ENCODE peak calls at places on chromosomes 12 and 14, in four cellular contexts. One of them, this sample, is unnamed.

GRCh38 chr14:30580616-30581282 is 21.8 kb downstream of the G2E3 start:
- DNase-seq in HepG2: no peak
- DNase-seq in GM12878: no peak
- DNase-seq in K562: no peak
- DNase-seq in this sample: no peak

GRCh38 chr12:21677622-21678277 is 20.1 kb upstream of the LDHB start:
- DNase-seq in HepG2: no peak
- DNase-seq in GM12878: no peak
- DNase-seq in K562: no peak
- DNase-seq in this sample: no peak

GRCh38 chr14:24080142-24080530 is 8.8 kb downstream of the CPNE6 start:
- DNase-seq in HepG2: no peak
- DNase-seq in GM12878: no peak
- DNase-seq in K562: no peak
- DNase-seq in this sample: no peak

GRCh38 chr12:21478756-21479455 is 22.5 kb downstream of the RECQL start:
- DNase-seq in HepG2: no peak
- DNase-seq in GM12878: no peak
- DNase-seq in K562: no peak
- DNase-seq in this sample: no peak

GRCh38 chr12:130474599-130474998 is 136.9 kb downstream of the PIWIL1 start:
- DNase-seq in HepG2: no peak
- DNase-seq in GM12878: no peak
- DNase-seq in K562: no peak
- DNase-seq in this sample: no peak

GRCh38 chr12:52268212-52268611 is 6.2 kb upstream of the KRT86 start:
- DNase-seq in HepG2: no peak
- DNase-seq in GM12878: no peak
- DNase-seq in K562: no peak
- DNase-seq in this sample: no peak

GRCh38 chr14:106277503-106277902 is 751.1 kb downstream of the TMEM121 start:
- DNase-seq in HepG2: peak
- DNase-seq in GM12878: no peak
- DNase-seq in K562: peak
- DNase-seq in this sample: no peak

GRCh38 chr12:24562761-24563392 is 386.0 kb downstream of the BCAT1 start:
- DNase-seq in HepG2: no peak
- DNase-seq in GM12878: no peak
- DNase-seq in K562: no peak
- DNase-seq in this sample: peak

GRCh38 chr14:90281766-90282165 is 25.4 kb downstream of the PSMC1 start:
- DNase-seq in HepG2: no peak
- DNase-seq in GM12878: no peak
- DNase-seq in K562: no peak
- DNase-seq in this sample: no peak

GRCh38 chr14:89721330-89721729 is 233.2 kb downstream of the EFCAB11 start:
- DNase-seq in HepG2: no peak
- DNase-seq in GM12878: no peak
- DNase-seq in K562: no peak
- DNase-seq in this sample: no peak

GRCh38 chr12:22353615-22354325 is 19.3 kb upstream of the ST8SIA1 start:
- DNase-seq in HepG2: no peak
- DNase-seq in GM12878: no peak
- DNase-seq in K562: no peak
- DNase-seq in this sample: no peak

GRCh38 chr14:31363331-31364073 is 56.8 kb downstream of the HEATR5A start:
- DNase-seq in HepG2: no peak
- DNase-seq in GM12878: no peak
- DNase-seq in K562: no peak
- DNase-seq in this sample: no peak

GRCh38 chr12:49671051-49671765 is 36.0 kb downstream of the FMNL3 start:
- DNase-seq in HepG2: no peak
- DNase-seq in GM12878: no peak
- DNase-seq in K562: no peak
- DNase-seq in this sample: no peak

GRCh38 chr12:24049101-24049500 is 99.6 kb upstream of the SOX5 start:
- DNase-seq in HepG2: no peak
- DNase-seq in GM12878: no peak
- DNase-seq in K562: no peak
- DNase-seq in this sample: no peak

GRCh38 chr14:103994535-103995184 is 52.3 kb upstream of the RD3L start:
- DNase-seq in HepG2: no peak
- DNase-seq in GM12878: no peak
- DNase-seq in K562: no peak
- DNase-seq in this sample: no peak

GRCh38 chr12:33322519-33322918 is 117.1 kb downstream of the SYT10 start:
- DNase-seq in HepG2: no peak
- DNase-seq in GM12878: no peak
- DNase-seq in K562: peak
- DNase-seq in this sample: no peak

GRCh38 chr12:57782608-57783465 is at the start of gene TSFM:
- DNase-seq in HepG2: peak
- DNase-seq in GM12878: peak
- DNase-seq in K562: peak
- DNase-seq in this sample: peak

GRCh38 chr14:24839617-24840203 is 205.7 kb upstream of the GZMB start:
- DNase-seq in HepG2: peak
- DNase-seq in GM12878: no peak
- DNase-seq in K562: no peak
- DNase-seq in this sample: no peak

GRCh38 chr14:32342151-32342853 is 13.2 kb downstream of the AKAP6 start:
- DNase-seq in HepG2: no peak
- DNase-seq in GM12878: no peak
- DNase-seq in K562: no peak
- DNase-seq in this sample: no peak

GRCh38 chr12:59383426-59383822 is 212.4 kb upstream of the SLC16A7 start:
- DNase-seq in HepG2: no peak
- DNase-seq in GM12878: no peak
- DNase-seq in K562: no peak
- DNase-seq in this sample: no peak

GRCh38 chr12:102468261-102468940 is 12.0 kb downstream of the IGF1 start:
- DNase-seq in HepG2: no peak
- DNase-seq in GM12878: no peak
- DNase-seq in K562: no peak
- DNase-seq in this sample: no peak

GRCh38 chr14:64689292-64689691 is 14.9 kb upstream of the PLEKHG3 start:
- DNase-seq in HepG2: peak
- DNase-seq in GM12878: no peak
- DNase-seq in K562: no peak
- DNase-seq in this sample: no peak

GRCh38 chr12:96876966-96877365 is 30.1 kb upstream of the NEDD1 start:
- DNase-seq in HepG2: no peak
- DNase-seq in GM12878: no peak
- DNase-seq in K562: no peak
- DNase-seq in this sample: no peak

GRCh38 chr12:57474862-57475261 is 4.8 kb downstream of the ARHGAP9 start:
- DNase-seq in HepG2: no peak
- DNase-seq in GM12878: no peak
- DNase-seq in K562: no peak
- DNase-seq in this sample: no peak

GRCh38 chr12:5259523-5259922 is 172.4 kb upstream of the NTF3 start:
- DNase-seq in HepG2: no peak
- DNase-seq in GM12878: no peak
- DNase-seq in K562: no peak
- DNase-seq in this sample: no peak

GRCh38 chr12:56953314-56953713 is 4.1 kb downstream of the RDH16 start:
- DNase-seq in HepG2: no peak
- DNase-seq in GM12878: no peak
- DNase-seq in K562: no peak
- DNase-seq in this sample: no peak

GRCh38 chr12:108237272-108237671 is 101.8 kb downstream of the CMKLR1 start:
- DNase-seq in HepG2: peak
- DNase-seq in GM12878: no peak
- DNase-seq in K562: peak
- DNase-seq in this sample: peak

GRCh38 chr14:74347096-74347794 is 1.0 kb upstream of the VRTN start:
- DNase-seq in HepG2: no peak
- DNase-seq in GM12878: no peak
- DNase-seq in K562: no peak
- DNase-seq in this sample: peak

GRCh38 chr14:31944256-31945073 is 132.6 kb upstream of the ARHGAP5 start:
- DNase-seq in HepG2: peak
- DNase-seq in GM12878: no peak
- DNase-seq in K562: no peak
- DNase-seq in this sample: no peak

DNA sequence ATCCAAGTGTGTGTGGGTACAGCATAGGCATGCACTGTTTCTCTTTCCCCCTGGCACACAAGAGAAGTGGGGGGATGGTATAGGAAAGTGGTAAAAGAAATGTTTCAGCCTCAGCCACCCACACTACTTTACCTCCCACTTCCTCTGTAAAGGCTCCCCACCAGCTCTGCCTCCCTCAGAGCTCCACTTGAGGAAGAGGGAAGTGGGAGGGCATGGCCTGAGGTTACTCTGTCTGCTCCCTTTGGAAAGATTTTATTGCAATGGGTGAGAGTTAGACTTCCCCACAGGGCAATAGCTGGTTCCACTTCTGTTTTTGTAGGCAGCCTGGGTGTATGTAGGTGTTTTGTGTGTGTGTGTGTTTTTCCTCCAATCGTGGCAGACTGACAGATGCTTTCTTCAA is 145.3 kb downstream of the SSPN start:
- DNase-seq in HepG2: no peak
- DNase-seq in GM12878: peak
- DNase-seq in K562: no peak
- DNase-seq in this sample: no peak
- TF ChIP-seq CBFB in HepG2: no peak
- TF ChIP-seq CBFB in GM12878: no peak
- TF ChIP-seq CBFB in K562: no peak
- TF ChIP-seq CBFB in this sample: no peak

GRCh38 chr14:58787601-58788000 is 149.8 kb downstream of the DACT1 start:
- DNase-seq in HepG2: no peak
- DNase-seq in GM12878: no peak
- DNase-seq in K562: no peak
- DNase-seq in this sample: no peak
- TF ChIP-seq CTCF in HepG2: no peak
- TF ChIP-seq CTCF in GM12878: no peak
- TF ChIP-seq CTCF in K562: no peak
- TF ChIP-seq CTCF in this sample: no peak

GRCh38 chr14:102775855-102776760 is 1.1 kb upstream of the TRAF3 start:
- DNase-seq in HepG2: peak
- DNase-seq in GM12878: no peak
- DNase-seq in K562: no peak
- DNase-seq in this sample: no peak

GRCh38 chr14:102770910-102771543 is 6.2 kb upstream of the TRAF3 start:
- DNase-seq in HepG2: no peak
- DNase-seq in GM12878: no peak
- DNase-seq in K562: no peak
- DNase-seq in this sample: no peak

GRCh38 chr14:102774391-102775153 is 2.7 kb upstream of the TRAF3 start:
- DNase-seq in HepG2: peak
- DNase-seq in GM12878: peak
- DNase-seq in K562: peak
- DNase-seq in this sample: peak

GRCh38 chr14:102770147-102770909 is 6.9 kb upstream of the TRAF3 start:
- DNase-seq in HepG2: no peak
- DNase-seq in GM12878: no peak
- DNase-seq in K562: peak
- DNase-seq in this sample: no peak

DNA sequence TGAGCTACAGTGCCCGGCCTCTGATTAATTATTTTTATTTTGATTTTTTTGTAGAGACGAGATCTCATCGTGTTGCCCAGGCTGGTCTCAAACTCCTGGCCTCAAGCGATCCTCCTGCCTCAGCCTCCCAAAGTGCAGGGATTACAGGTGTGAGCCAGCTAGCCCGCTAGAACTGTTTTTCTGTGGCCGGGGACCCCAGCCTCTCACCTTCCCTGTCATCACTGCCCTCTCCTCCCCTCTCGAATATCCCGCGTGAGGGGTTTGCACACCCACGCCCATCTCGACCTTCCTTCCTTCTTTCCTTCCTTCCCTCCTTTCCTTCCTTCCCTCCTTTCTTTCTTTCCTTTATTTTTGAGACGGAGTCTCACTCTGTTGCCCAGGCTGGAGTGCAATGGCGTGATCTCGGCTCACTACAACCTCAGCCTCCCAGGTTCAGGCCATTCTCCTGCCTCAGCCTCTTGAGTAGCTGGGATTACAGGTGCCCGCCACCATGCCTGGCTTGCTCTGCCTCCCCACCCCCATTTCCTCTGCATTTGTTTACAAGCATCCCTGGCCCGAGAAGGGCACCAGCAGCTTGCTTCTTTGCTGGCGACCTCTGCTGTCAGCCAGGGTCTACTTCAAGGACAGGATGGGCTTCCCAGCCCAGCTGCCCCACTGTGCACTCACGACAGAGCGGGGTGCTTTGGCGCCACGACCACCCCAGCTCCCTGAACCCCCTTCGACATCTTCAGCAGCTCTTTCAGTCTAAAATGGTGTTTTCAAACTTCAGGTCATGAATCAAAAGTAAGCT is 4.3 kb upstream of the TRAF3 start:
- DNase-seq in HepG2: peak
- DNase-seq in GM12878: no peak
- DNase-seq in K562: no peak
- DNase-seq in this sample: peak
- TF ChIP-seq CBFB in HepG2: no peak
- TF ChIP-seq CBFB in GM12878: no peak
- TF ChIP-seq CBFB in K562: no peak
- TF ChIP-seq CBFB in this sample: no peak

GRCh38 chr12:42568952-42569916 is 20.3 kb downstream of the PRICKLE1 start:
- DNase-seq in HepG2: peak
- DNase-seq in GM12878: peak
- DNase-seq in K562: peak
- DNase-seq in this sample: no peak
- TF ChIP-seq CTCF in HepG2: peak
- TF ChIP-seq CTCF in GM12878: peak
- TF ChIP-seq CTCF in K562: peak
- TF ChIP-seq CTCF in this sample: peak

GRCh38 chr12:118061011-118061875 is at the start of gene WSB2:
- DNase-seq in HepG2: no peak
- DNase-seq in GM12878: no peak
- DNase-seq in K562: peak
- DNase-seq in this sample: peak
- TF ChIP-seq CBFB in HepG2: no peak
- TF ChIP-seq CBFB in GM12878: no peak
- TF ChIP-seq CBFB in K562: no peak
- TF ChIP-seq CBFB in this sample: no peak

DNA sequence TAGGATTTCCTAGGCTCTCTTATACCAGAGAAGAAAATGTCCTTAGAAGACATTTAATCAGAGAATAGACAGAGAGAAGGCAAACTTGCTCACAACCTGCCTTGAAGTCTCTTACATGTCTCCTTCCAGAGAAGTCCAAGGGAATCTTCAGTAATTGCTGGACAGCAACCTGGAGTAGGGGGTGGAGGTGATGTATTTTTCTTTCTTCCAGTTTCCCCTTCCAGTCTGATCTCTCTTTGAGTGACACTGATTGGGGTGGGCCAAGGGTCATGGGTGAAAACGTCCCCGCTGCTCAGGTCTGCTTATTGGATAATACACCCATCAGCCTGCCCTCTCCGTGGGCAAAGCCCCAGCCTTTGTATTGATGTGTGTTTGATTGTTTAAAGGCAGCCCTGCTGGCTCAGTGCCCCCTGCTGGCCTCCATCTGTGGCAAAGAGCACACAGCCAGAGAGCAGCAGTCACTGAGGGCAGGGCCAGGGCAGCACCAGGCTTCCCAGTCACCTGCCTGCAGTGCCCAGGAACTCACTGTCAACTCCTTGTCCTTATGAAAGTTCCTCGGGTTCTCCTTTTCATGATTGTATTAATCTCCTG is 35.7 kb upstream of the ATP2A2 start:
- DNase-seq in HepG2: peak
- DNase-seq in GM12878: no peak
- DNase-seq in K562: no peak
- DNase-seq in this sample: peak
- TF ChIP-seq CTCF in HepG2: peak
- TF ChIP-seq CTCF in GM12878: peak
- TF ChIP-seq CTCF in K562: peak
- TF ChIP-seq CTCF in this sample: no peak